ENCODE peak calls at places on chromosomes 16 and 17, in eight cellular contexts. One of them, this sample, is unnamed.

GRCh38 chr16:13427943-13428342 is 492.0 kb upstream of the ERCC4 start:
- DNase-seq in HFF-Myc: no peak
- DNase-seq in tibial nerve: no peak
- DNase-seq in PC-9: no peak
- DNase-seq in stomach: no peak
- DNase-seq in mucosa of descending colon: no peak
- DNase-seq in neural progenitor cell: no peak
- DNase-seq in heart right ventricle: no peak
- DNase-seq in this sample: no peak

GRCh38 chr17:5241861-5242671 is 7.4 kb upstream of the SCIMP start:
- DNase-seq in stomach: peak; percentile 29
- DNase-seq in HFF-Myc: no peak
- DNase-seq in PC-9: no peak
- DNase-seq in mucosa of descending colon: no peak
- DNase-seq in heart right ventricle: no peak
- DNase-seq in tibial nerve: no peak
- DNase-seq in neural progenitor cell: no peak
- DNase-seq in this sample: no peak

GRCh38 chr17:64148699-64149098 is 18.8 kb upstream of the ERN1 start:
- DNase-seq in stomach: peak; percentile 41
- DNase-seq in neural progenitor cell: no peak
- DNase-seq in heart right ventricle: no peak
- DNase-seq in mucosa of descending colon: no peak
- DNase-seq in PC-9: no peak
- DNase-seq in HFF-Myc: no peak
- DNase-seq in tibial nerve: no peak
- DNase-seq in this sample: no peak

GRCh38 chr17:79622201-79622601 is 11.3 kb upstream of the RBFOX3 start:
- DNase-seq in mucosa of descending colon: peak; percentile 19
- DNase-seq in PC-9: no peak
- DNase-seq in neural progenitor cell: no peak
- DNase-seq in HFF-Myc: no peak
- DNase-seq in tibial nerve: no peak
- DNase-seq in stomach: no peak
- DNase-seq in heart right ventricle: no peak
- DNase-seq in this sample: no peak

GRCh38 chr16:74031551-74031950 is 265.1 kb upstream of the PSMD7 start:
- DNase-seq in stomach: no peak
- DNase-seq in PC-9: no peak
- DNase-seq in neural progenitor cell: no peak
- DNase-seq in mucosa of descending colon: no peak
- DNase-seq in tibial nerve: no peak
- DNase-seq in HFF-Myc: no peak
- DNase-seq in heart right ventricle: no peak
- DNase-seq in this sample: no peak

GRCh38 chr16:29315916-29316517 is 90.5 kb downstream of the NPIPB11 start:
- DNase-seq in heart right ventricle: no peak
- DNase-seq in tibial nerve: no peak
- DNase-seq in mucosa of descending colon: no peak
- DNase-seq in neural progenitor cell: peak; percentile 58
- DNase-seq in HFF-Myc: no peak
- DNase-seq in stomach: no peak
- DNase-seq in PC-9: no peak
- DNase-seq in this sample: no peak

GRCh38 chr16:48426244-48427135 is 41.3 kb upstream of the SIAH1 start:
- DNase-seq in heart right ventricle: no peak
- DNase-seq in stomach: no peak
- DNase-seq in tibial nerve: no peak
- DNase-seq in neural progenitor cell: no peak
- DNase-seq in mucosa of descending colon: no peak
- DNase-seq in HFF-Myc: no peak
- DNase-seq in PC-9: no peak
- DNase-seq in this sample: peak; percentile 37

GRCh38 chr16:18803569-18804462 is 2.5 kb upstream of the ARL6IP1 start:
- DNase-seq in tibial nerve: no peak
- DNase-seq in stomach: no peak
- DNase-seq in neural progenitor cell: no peak
- DNase-seq in PC-9: no peak
- DNase-seq in heart right ventricle: no peak
- DNase-seq in mucosa of descending colon: no peak
- DNase-seq in HFF-Myc: no peak
- DNase-seq in this sample: no peak

GRCh38 chr16:56708418-56708817 is 21.5 kb upstream of the NUP93 start:
- DNase-seq in mucosa of descending colon: no peak
- DNase-seq in neural progenitor cell: no peak
- DNase-seq in HFF-Myc: no peak
- DNase-seq in tibial nerve: no peak
- DNase-seq in PC-9: no peak
- DNase-seq in stomach: no peak
- DNase-seq in heart right ventricle: no peak
- DNase-seq in this sample: no peak

GRCh38 chr17:5419959-5420653 is at the start of gene RPAIN:
- DNase-seq in heart right ventricle: peak; percentile 85
- DNase-seq in stomach: peak; percentile 88
- DNase-seq in tibial nerve: peak; percentile 86
- DNase-seq in mucosa of descending colon: peak; percentile 93
- DNase-seq in HFF-Myc: no peak
- DNase-seq in PC-9: no peak
- DNase-seq in neural progenitor cell: peak; percentile 92
- DNase-seq in this sample: no peak

GRCh38 chr17:38874505-38875419 is 4.9 kb downstream of the LASP1 start:
- DNase-seq in neural progenitor cell: no peak
- DNase-seq in PC-9: no peak
- DNase-seq in mucosa of descending colon: no peak
- DNase-seq in stomach: no peak
- DNase-seq in heart right ventricle: no peak
- DNase-seq in HFF-Myc: no peak
- DNase-seq in tibial nerve: no peak
- DNase-seq in this sample: no peak

GRCh38 chr17:54348234-54348633 is 525.5 kb downstream of the KIF2B start:
- DNase-seq in stomach: no peak
- DNase-seq in HFF-Myc: no peak
- DNase-seq in neural progenitor cell: no peak
- DNase-seq in heart right ventricle: no peak
- DNase-seq in tibial nerve: no peak
- DNase-seq in PC-9: no peak
- DNase-seq in mucosa of descending colon: no peak
- DNase-seq in this sample: no peak

GRCh38 chr17:8124350-8125195 is 667 bp upstream of the HES7 start:
- DNase-seq in neural progenitor cell: peak; percentile 46
- DNase-seq in PC-9: no peak
- DNase-seq in HFF-Myc: no peak
- DNase-seq in heart right ventricle: no peak
- DNase-seq in tibial nerve: peak; percentile 10
- DNase-seq in mucosa of descending colon: no peak
- DNase-seq in stomach: no peak
- DNase-seq in this sample: no peak

GRCh38 chr16:30948956-30949654 is at the start of gene ORAI3:
- DNase-seq in neural progenitor cell: peak; percentile 84
- DNase-seq in heart right ventricle: peak; percentile 82
- DNase-seq in mucosa of descending colon: peak; percentile 91
- DNase-seq in stomach: peak; percentile 77
- DNase-seq in tibial nerve: peak; percentile 67
- DNase-seq in PC-9: peak; percentile 53
- DNase-seq in HFF-Myc: no peak
- DNase-seq in this sample: no peak

GRCh38 chr17:50462446-50462845 is 6.2 kb downstream of the CHAD start:
- DNase-seq in tibial nerve: no peak
- DNase-seq in mucosa of descending colon: peak; percentile 32
- DNase-seq in heart right ventricle: no peak
- DNase-seq in HFF-Myc: no peak
- DNase-seq in stomach: no peak
- DNase-seq in neural progenitor cell: no peak
- DNase-seq in PC-9: no peak
- DNase-seq in this sample: no peak

GRCh38 chr17:72063756-72064461 is 56.9 kb upstream of the SOX9 start:
- DNase-seq in stomach: no peak
- DNase-seq in heart right ventricle: no peak
- DNase-seq in mucosa of descending colon: no peak
- DNase-seq in HFF-Myc: no peak
- DNase-seq in PC-9: no peak
- DNase-seq in tibial nerve: no peak
- DNase-seq in neural progenitor cell: no peak
- DNase-seq in this sample: no peak

GRCh38 chr17:4998027-4998665 is 396 bp downstream of the KIF1C start:
- DNase-seq in PC-9: no peak
- DNase-seq in heart right ventricle: peak; percentile 33
- DNase-seq in stomach: peak; percentile 58
- DNase-seq in neural progenitor cell: peak; percentile 90
- DNase-seq in HFF-Myc: no peak
- DNase-seq in tibial nerve: no peak
- DNase-seq in mucosa of descending colon: peak; percentile 74
- DNase-seq in this sample: no peak

GRCh38 chr17:8190506-8190905 is 526 bp upstream of the BORCS6 start:
- DNase-seq in heart right ventricle: no peak
- DNase-seq in tibial nerve: no peak
- DNase-seq in PC-9: no peak
- DNase-seq in HFF-Myc: no peak
- DNase-seq in stomach: no peak
- DNase-seq in neural progenitor cell: no peak
- DNase-seq in mucosa of descending colon: no peak
- DNase-seq in this sample: no peak

GRCh38 chr17:44345497-44346026 is 460 bp downstream of the GRN start:
- DNase-seq in stomach: peak; percentile 44
- DNase-seq in HFF-Myc: no peak
- DNase-seq in mucosa of descending colon: peak; percentile 68
- DNase-seq in tibial nerve: peak; percentile 43
- DNase-seq in PC-9: peak; percentile 63
- DNase-seq in neural progenitor cell: peak; percentile 91
- DNase-seq in heart right ventricle: no peak
- DNase-seq in this sample: peak; percentile 38

GRCh38 chr17:74605361-74605760 is 13.3 kb upstream of the CD300LD start:
- DNase-seq in PC-9: no peak
- DNase-seq in tibial nerve: peak; percentile 35
- DNase-seq in HFF-Myc: no peak
- DNase-seq in neural progenitor cell: no peak
- DNase-seq in mucosa of descending colon: no peak
- DNase-seq in heart right ventricle: peak; percentile 59
- DNase-seq in stomach: no peak
- DNase-seq in this sample: peak; percentile 19

GRCh38 chr16:67431077-67431804 is at the start of gene HSD11B2:
- DNase-seq in tibial nerve: no peak
- DNase-seq in heart right ventricle: peak; percentile 52
- DNase-seq in PC-9: peak; percentile 53
- DNase-seq in mucosa of descending colon: peak; percentile 88
- DNase-seq in stomach: peak; percentile 71
- DNase-seq in neural progenitor cell: peak; percentile 91
- DNase-seq in HFF-Myc: no peak
- DNase-seq in this sample: no peak

GRCh38 chr16:84818989-84819643 is 669 bp upstream of the CRISPLD2 start:
- DNase-seq in neural progenitor cell: no peak
- DNase-seq in tibial nerve: no peak
- DNase-seq in heart right ventricle: no peak
- DNase-seq in HFF-Myc: no peak
- DNase-seq in mucosa of descending colon: no peak
- DNase-seq in stomach: no peak
- DNase-seq in PC-9: peak; percentile 88
- DNase-seq in this sample: no peak
- H3K4me3 ChIP-seq in neural progenitor cell: peak overlapping the region; percentile 55
- H3K4me3 ChIP-seq in tibial nerve: no peak overlapping the region
- H3K4me3 ChIP-seq in heart right ventricle: no peak overlapping the region
- H3K4me3 ChIP-seq in HFF-Myc: peak overlapping the region; percentile 46
- H3K4me3 ChIP-seq in mucosa of descending colon: no peak overlapping the region
- H3K4me3 ChIP-seq in stomach: peak overlapping the region; percentile 79
- H3K4me3 ChIP-seq in PC-9: peak overlapping the region; percentile 59
- H3K4me3 ChIP-seq in this sample: peak overlapping the region; percentile 52

GRCh38 chr17:73360961-73361761 is 49.4 kb upstream of the CDC42EP4 start:
- DNase-seq in PC-9: no peak
- DNase-seq in heart right ventricle: no peak
- DNase-seq in stomach: no peak
- DNase-seq in tibial nerve: no peak
- DNase-seq in neural progenitor cell: peak; percentile 88
- DNase-seq in HFF-Myc: no peak
- DNase-seq in mucosa of descending colon: no peak
- DNase-seq in this sample: no peak
- TF ChIP-seq CTCF in PC-9: no peak
- TF ChIP-seq CTCF in heart right ventricle: no peak
- TF ChIP-seq CTCF in stomach: no peak
- TF ChIP-seq CTCF in tibial nerve: no peak
- TF ChIP-seq CTCF in neural progenitor cell: peak; percentile 9
- TF ChIP-seq CTCF in HFF-Myc: no peak
- TF ChIP-seq CTCF in mucosa of descending colon: no peak
- TF ChIP-seq CTCF in this sample: no peak

DNA sequence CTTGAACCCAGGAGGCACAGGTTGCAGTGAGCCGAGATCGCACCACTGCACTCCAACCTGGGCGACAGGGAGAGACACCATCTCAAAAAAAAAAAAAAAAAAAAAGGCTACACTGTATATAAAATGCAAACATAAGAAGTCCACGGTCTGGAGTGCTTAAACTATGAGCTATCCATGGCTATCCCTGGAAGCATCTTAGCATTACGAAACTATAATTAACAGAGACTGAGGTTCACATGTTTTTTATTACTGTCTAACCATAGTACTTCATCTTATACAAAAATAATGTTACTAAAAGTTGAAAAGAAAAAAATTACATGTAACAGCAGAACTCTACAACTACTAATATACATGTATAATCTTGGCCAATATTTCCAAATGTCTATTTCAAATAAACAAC is 32.8 kb downstream of the HELZ start:
- DNase-seq in HFF-Myc: no peak
- DNase-seq in stomach: no peak
- DNase-seq in PC-9: no peak
- DNase-seq in tibial nerve: no peak
- DNase-seq in neural progenitor cell: no peak
- DNase-seq in heart right ventricle: no peak
- DNase-seq in mucosa of descending colon: no peak
- DNase-seq in this sample: no peak
- H3K4me3 ChIP-seq in HFF-Myc: no peak overlapping the region
- H3K4me3 ChIP-seq in stomach: no peak overlapping the region
- H3K4me3 ChIP-seq in PC-9: no peak overlapping the region
- H3K4me3 ChIP-seq in tibial nerve: no peak overlapping the region
- H3K4me3 ChIP-seq in neural progenitor cell: no peak overlapping the region
- H3K4me3 ChIP-seq in heart right ventricle: no peak overlapping the region
- H3K4me3 ChIP-seq in mucosa of descending colon: no peak overlapping the region
- H3K4me3 ChIP-seq in this sample: no peak overlapping the region

GRCh38 chr17:81688616-81689015 is 4.8 kb downstream of the HGS start:
- DNase-seq in neural progenitor cell: no peak
- DNase-seq in tibial nerve: no peak
- DNase-seq in PC-9: no peak
- DNase-seq in heart right ventricle: no peak
- DNase-seq in stomach: no peak
- DNase-seq in mucosa of descending colon: no peak
- DNase-seq in HFF-Myc: no peak
- DNase-seq in this sample: no peak

GRCh38 chr17:81691196-81691595 is 7.4 kb downstream of the HGS start:
- DNase-seq in neural progenitor cell: no peak
- DNase-seq in PC-9: no peak
- DNase-seq in mucosa of descending colon: no peak
- DNase-seq in HFF-Myc: no peak
- DNase-seq in tibial nerve: no peak
- DNase-seq in heart right ventricle: no peak
- DNase-seq in stomach: no peak
- DNase-seq in this sample: no peak

GRCh38 chr17:81691608-81692007 is 7.8 kb downstream of the HGS start:
- DNase-seq in heart right ventricle: no peak
- DNase-seq in PC-9: no peak
- DNase-seq in HFF-Myc: no peak
- DNase-seq in mucosa of descending colon: no peak
- DNase-seq in stomach: no peak
- DNase-seq in neural progenitor cell: no peak
- DNase-seq in tibial nerve: no peak
- DNase-seq in this sample: no peak

GRCh38 chr17:81690549-81690948 is 6.7 kb downstream of the HGS start:
- DNase-seq in heart right ventricle: no peak
- DNase-seq in stomach: no peak
- DNase-seq in neural progenitor cell: no peak
- DNase-seq in PC-9: no peak
- DNase-seq in HFF-Myc: no peak
- DNase-seq in mucosa of descending colon: no peak
- DNase-seq in tibial nerve: no peak
- DNase-seq in this sample: no peak

GRCh38 chr17:81690066-81690465 is 6.3 kb downstream of the HGS start:
- DNase-seq in HFF-Myc: no peak
- DNase-seq in PC-9: no peak
- DNase-seq in heart right ventricle: no peak
- DNase-seq in neural progenitor cell: no peak
- DNase-seq in mucosa of descending colon: no peak
- DNase-seq in stomach: no peak
- DNase-seq in tibial nerve: no peak
- DNase-seq in this sample: no peak
- TF ChIP-seq CTCF in HFF-Myc: no peak
- TF ChIP-seq CTCF in PC-9: no peak
- TF ChIP-seq CTCF in heart right ventricle: no peak
- TF ChIP-seq CTCF in neural progenitor cell: no peak
- TF ChIP-seq CTCF in mucosa of descending colon: no peak
- TF ChIP-seq CTCF in stomach: no peak
- TF ChIP-seq CTCF in tibial nerve: no peak
- TF ChIP-seq CTCF in this sample: no peak

This sample was measured in astrocyte of the cerebellum.